ENCODE peak calls at places on chromosome 1, in ten cellular contexts. One of them, this sample, is unnamed.

GRCh38 chr1:3658231-3658615 is 5.9 kb downstream of the TP73 start:
- DNase-seq in activated B cell treated with CpG ODN at 0.5 μM for 24 hours: no peak
- DNase-seq in ACHN: no peak
- DNase-seq in GM03348: no peak
- DNase-seq in adrenal gland: no peak
- DNase-seq in non-pigmented ciliary epithelial cell: no peak
- DNase-seq in HTR-8/SVneo: no peak
- DNase-seq in EH: no peak
- DNase-seq in T-helper 2 cell: no peak
- DNase-seq in natural killer cell treated with Interleukin-12 subunit alpha and Interleukin-12 subunit beta and Interleukin-15 and Interleukin-18, amount 100 ng/mL, for 72 hours: no peak
- DNase-seq in this sample: no peak

GRCh38 chr1:230255991-230256390 is 170.1 kb downstream of the PGBD5 start:
- DNase-seq in GM03348: no peak
- DNase-seq in HTR-8/SVneo: no peak
- DNase-seq in non-pigmented ciliary epithelial cell: no peak
- DNase-seq in activated B cell treated with CpG ODN at 0.5 μM for 24 hours: no peak
- DNase-seq in natural killer cell treated with Interleukin-12 subunit alpha and Interleukin-12 subunit beta and Interleukin-15 and Interleukin-18, amount 100 ng/mL, for 72 hours: no peak
- DNase-seq in ACHN: no peak
- DNase-seq in T-helper 2 cell: no peak
- DNase-seq in adrenal gland: no peak
- DNase-seq in EH: no peak
- DNase-seq in this sample: no peak

GRCh38 chr1:203686091-203686632 is 59.5 kb downstream of the ATP2B4 start:
- DNase-seq in activated B cell treated with CpG ODN at 0.5 μM for 24 hours: no peak
- DNase-seq in ACHN: no peak
- DNase-seq in non-pigmented ciliary epithelial cell: no peak
- DNase-seq in adrenal gland: no peak
- DNase-seq in GM03348: no peak
- DNase-seq in EH: peak
- DNase-seq in natural killer cell treated with Interleukin-12 subunit alpha and Interleukin-12 subunit beta and Interleukin-15 and Interleukin-18, amount 100 ng/mL, for 72 hours: no peak
- DNase-seq in T-helper 2 cell: no peak
- DNase-seq in HTR-8/SVneo: no peak
- DNase-seq in this sample: no peak

GRCh38 chr1:222009105-222009730 is 267.3 kb upstream of the DUSP10 start:
- DNase-seq in non-pigmented ciliary epithelial cell: no peak
- DNase-seq in EH: no peak
- DNase-seq in T-helper 2 cell: no peak
- DNase-seq in activated B cell treated with CpG ODN at 0.5 μM for 24 hours: no peak
- DNase-seq in GM03348: no peak
- DNase-seq in HTR-8/SVneo: peak
- DNase-seq in natural killer cell treated with Interleukin-12 subunit alpha and Interleukin-12 subunit beta and Interleukin-15 and Interleukin-18, amount 100 ng/mL, for 72 hours: no peak
- DNase-seq in adrenal gland: no peak
- DNase-seq in ACHN: peak
- DNase-seq in this sample: peak

GRCh38 chr1:151142411-151143056 is 3.9 kb downstream of the SEMA6C start:
- DNase-seq in T-helper 2 cell: no peak
- DNase-seq in non-pigmented ciliary epithelial cell: no peak
- DNase-seq in activated B cell treated with CpG ODN at 0.5 μM for 24 hours: no peak
- DNase-seq in adrenal gland: no peak
- DNase-seq in GM03348: no peak
- DNase-seq in natural killer cell treated with Interleukin-12 subunit alpha and Interleukin-12 subunit beta and Interleukin-15 and Interleukin-18, amount 100 ng/mL, for 72 hours: no peak
- DNase-seq in HTR-8/SVneo: no peak
- DNase-seq in ACHN: no peak
- DNase-seq in EH: no peak
- DNase-seq in this sample: no peak

GRCh38 chr1:53685272-53686051 is 53.5 kb downstream of the GLIS1 start:
- DNase-seq in EH: peak
- DNase-seq in natural killer cell treated with Interleukin-12 subunit alpha and Interleukin-12 subunit beta and Interleukin-15 and Interleukin-18, amount 100 ng/mL, for 72 hours: no peak
- DNase-seq in ACHN: peak
- DNase-seq in activated B cell treated with CpG ODN at 0.5 μM for 24 hours: no peak
- DNase-seq in T-helper 2 cell: no peak
- DNase-seq in adrenal gland: no peak
- DNase-seq in non-pigmented ciliary epithelial cell: no peak
- DNase-seq in GM03348: no peak
- DNase-seq in HTR-8/SVneo: peak
- DNase-seq in this sample: no peak

GRCh38 chr1:90201467-90202358 is 206.8 kb downstream of the ZNF326 start:
- DNase-seq in ACHN: peak
- DNase-seq in EH: peak
- DNase-seq in natural killer cell treated with Interleukin-12 subunit alpha and Interleukin-12 subunit beta and Interleukin-15 and Interleukin-18, amount 100 ng/mL, for 72 hours: no peak
- DNase-seq in non-pigmented ciliary epithelial cell: no peak
- DNase-seq in activated B cell treated with CpG ODN at 0.5 μM for 24 hours: no peak
- DNase-seq in GM03348: no peak
- DNase-seq in adrenal gland: no peak
- DNase-seq in T-helper 2 cell: no peak
- DNase-seq in HTR-8/SVneo: no peak
- DNase-seq in this sample: no peak

GRCh38 chr1:53281180-53281579 is 42.9 kb upstream of the MAGOH start:
- DNase-seq in adrenal gland: no peak
- DNase-seq in non-pigmented ciliary epithelial cell: no peak
- DNase-seq in HTR-8/SVneo: no peak
- DNase-seq in activated B cell treated with CpG ODN at 0.5 μM for 24 hours: no peak
- DNase-seq in natural killer cell treated with Interleukin-12 subunit alpha and Interleukin-12 subunit beta and Interleukin-15 and Interleukin-18, amount 100 ng/mL, for 72 hours: no peak
- DNase-seq in T-helper 2 cell: no peak
- DNase-seq in ACHN: no peak
- DNase-seq in EH: no peak
- DNase-seq in GM03348: no peak
- DNase-seq in this sample: no peak

GRCh38 chr1:87291107-87291506 is 37.6 kb upstream of the LMO4 start:
- DNase-seq in T-helper 2 cell: no peak
- DNase-seq in ACHN: no peak
- DNase-seq in GM03348: peak
- DNase-seq in adrenal gland: no peak
- DNase-seq in activated B cell treated with CpG ODN at 0.5 μM for 24 hours: no peak
- DNase-seq in EH: peak
- DNase-seq in non-pigmented ciliary epithelial cell: peak
- DNase-seq in HTR-8/SVneo: no peak
- DNase-seq in natural killer cell treated with Interleukin-12 subunit alpha and Interleukin-12 subunit beta and Interleukin-15 and Interleukin-18, amount 100 ng/mL, for 72 hours: no peak
- DNase-seq in this sample: no peak

GRCh38 chr1:7178741-7179140 is 393.5 kb downstream of the CAMTA1 start:
- DNase-seq in EH: no peak
- DNase-seq in T-helper 2 cell: no peak
- DNase-seq in natural killer cell treated with Interleukin-12 subunit alpha and Interleukin-12 subunit beta and Interleukin-15 and Interleukin-18, amount 100 ng/mL, for 72 hours: no peak
- DNase-seq in adrenal gland: no peak
- DNase-seq in activated B cell treated with CpG ODN at 0.5 μM for 24 hours: no peak
- DNase-seq in ACHN: no peak
- DNase-seq in non-pigmented ciliary epithelial cell: no peak
- DNase-seq in HTR-8/SVneo: no peak
- DNase-seq in GM03348: no peak
- DNase-seq in this sample: no peak

This sample was measured in Panc1.